ENCODE peak calls at places on chromosome 3, in four cellular contexts. X, N, B and R are unnamed samples. For H3K9me3, the result is how much of the 10 kb centered on the place peaks cover.

GRCh38 chr3:72887378-72887722 is 496 bp upstream of the GXYLT2 start:
- DNase-seq in X (no peak), N (no peak), B (no peak), R (no peak)

GRCh38 chr3:94626599-94626998 is 563.7 kb downstream of the NSUN3 start:
- DNase-seq in X (no peak), N (no peak), B (no peak), R (no peak)

GRCh38 chr3:111619833-111620232 is 24.7 kb upstream of the ZBED2 start:
- DNase-seq in X (no peak), N (no peak), B (no peak), R (no peak)

GRCh38 chr3:13296662-13297061 is 123.5 kb downstream of the NUP210 start:
- DNase-seq in X (no peak), N (no peak), B (no peak), R (no peak)

GRCh38 chr3:113212155-113212844 is 943 bp downstream of the BOC start:
- DNase-seq in X (no peak), N (no peak), B (no peak), R (no peak)

GRCh38 chr3:25565807-25566206 is 98.9 kb downstream of the TOP2B start:
- DNase-seq in X (no peak), N (no peak), B (no peak), R (no peak)

GRCh38 chr3:16370872-16371740 is 106.1 kb downstream of the OXNAD1 start:
- DNase-seq in X (no peak), N (no peak), B (no peak), R (no peak)

GRCh38 chr3:170564664-170565063 is 21.2 kb downstream of the SLC7A14 start:
- DNase-seq in X (no peak), N (no peak), B (peak), R (no peak)

GRCh38 chr3:30401971-30402370 is 204.4 kb upstream of the TGFBR2 start:
- DNase-seq in X (no peak), N (no peak), B (no peak), R (no peak)

GRCh38 chr3:73580343-73580742 is 44.4 kb downstream of the PDZRN3 start:
- DNase-seq in X (no peak), N (no peak), B (no peak), R (no peak)

GRCh38 chr3:139202226-139202958 is 141.4 kb upstream of the MRPS22 start:
- DNase-seq in X (no peak), N (no peak), B (peak), R (no peak)

GRCh38 chr3:9747267-9747666 is 2.5 kb upstream of the OGG1 start:
- DNase-seq in X (no peak), N (no peak), B (no peak), R (no peak)

GRCh38 chr3:123071146-123071545 is 4.3 kb downstream of the PDIA5 start:
- DNase-seq in X (no peak), N (no peak), B (no peak), R (no peak)

DNA sequence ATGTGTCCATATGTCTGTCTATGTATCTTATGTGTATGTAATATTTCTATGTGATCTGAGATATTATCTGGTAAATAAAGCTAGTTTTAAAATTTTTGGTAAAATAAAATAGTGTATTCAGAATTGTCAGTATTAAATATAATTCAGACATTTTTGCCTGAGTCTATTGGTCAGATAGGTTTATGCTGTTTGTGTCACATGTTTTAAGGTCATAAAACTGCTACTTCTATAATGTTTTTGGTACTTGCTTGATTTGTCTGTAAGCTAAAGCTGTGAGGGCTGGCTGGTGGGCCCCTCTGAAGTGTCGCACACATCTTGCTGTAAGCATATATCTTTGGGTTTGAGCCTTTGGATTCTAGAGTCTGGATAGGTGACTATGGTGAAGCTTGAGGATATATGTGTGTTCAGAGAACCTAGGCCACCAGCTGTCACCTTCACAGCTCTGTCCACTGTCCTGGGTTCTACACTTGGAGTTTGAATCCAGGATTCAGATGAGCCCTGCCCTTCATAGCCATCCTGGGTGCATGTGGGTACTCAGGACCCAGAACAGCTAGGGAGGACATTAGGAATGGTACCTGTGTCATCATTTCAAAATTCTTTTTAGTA is 71.8 kb upstream of the STRIT1 start:
- DNase-seq in X (no peak), N (no peak), B (no peak), R (no peak)
- H3K9me3 ChIP-seq in X (under half), N (under half), B (under half), R (under half)

GRCh38 chr3:177314897-177315296 is 117.6 kb upstream of the TBL1XR1 start:
- DNase-seq in X (no peak), N (no peak), B (no peak), R (no peak)
- H3K9me3 ChIP-seq in X (under half), N (under half), B (under half), R (under half)

DNA sequence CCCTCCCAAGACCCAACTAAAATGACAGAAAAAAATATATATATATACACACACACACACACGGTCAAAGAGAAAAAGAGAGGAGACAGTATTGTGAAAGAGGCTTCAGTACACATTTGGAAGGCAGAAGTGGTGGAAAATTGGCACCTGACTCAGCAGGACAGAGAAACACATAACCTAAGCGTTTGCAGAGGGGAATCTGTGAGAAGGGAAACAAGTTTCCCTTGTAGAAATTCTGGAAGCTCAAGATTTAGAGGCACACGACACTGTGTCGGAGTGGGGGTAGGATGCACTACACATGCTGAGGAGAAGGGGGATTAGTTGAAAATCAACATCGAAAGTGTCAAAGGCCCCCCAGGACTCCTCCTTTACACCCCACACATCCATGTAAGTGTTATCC is 53.1 kb downstream of the PAK2 start:
- DNase-seq in X (no peak), N (no peak), B (no peak), R (no peak)
- H3K9me3 ChIP-seq in X (under half), N (under half), B (under half), R (under half)

GRCh38 chr3:33699275-33699674 is 18.8 kb downstream of the CLASP2 start:
- DNase-seq in X (no peak), N (no peak), B (no peak), R (no peak)
- H3K9me3 ChIP-seq in X (under half), N (under half), B (under half), R (under half)

GRCh38 chr3:177743491-177743890 is 546.2 kb upstream of the TBL1XR1 start:
- DNase-seq in X (no peak), N (no peak), B (no peak), R (no peak)
- H3K9me3 ChIP-seq in X (under half), N (under half), B (under half), R (under half)